ENCODE peak calls at places on chromosomes 12 and 14, in five cellular contexts. Y is Panc1, K is esophagus muscularis mucosa, L is Peyer's patch, Q is astrocyte of the cerebellum. F is an unnamed sample.

GRCh38 chr12:128338344-128338743 is 71.4 kb downstream of the TMEM132C start:
- DNase-seq in Q (no peak), K (no peak), Y (no peak), L (no peak), F (no peak)

GRCh38 chr12:20507061-20507460 is 138.7 kb downstream of the PDE3A start:
- DNase-seq in Q (no peak), Y (no peak), L (no peak), K (no peak), F (no peak)

GRCh38 chr12:49903700-49904423 is at the start of gene FAIM2:
- DNase-seq in Q (no peak), Y (no peak), K (no peak), L (no peak), F (peak; percentile 85)

GRCh38 chr12:25253371-25254068 is 2.8 kb upstream of the KRAS start:
- DNase-seq in Q (no peak), L (no peak), Y (no peak), K (no peak), F (no peak)

GRCh38 chr12:106883421-106883820 is 72.3 kb upstream of the TMEM263 start:
- DNase-seq in K (no peak), Q (peak; percentile 5), Y (no peak), L (no peak), F (peak; percentile 42)

GRCh38 chr14:92578511-92578910 is 64.9 kb downstream of the RIN3 start:
- DNase-seq in L (no peak), Q (no peak), K (no peak), Y (no peak), F (peak; percentile 22)

GRCh38 chr14:39267592-39268112 is 33.9 kb downstream of the MIA2 start:
- DNase-seq in Y (no peak), Q (no peak), K (no peak), L (no peak), F (no peak)

GRCh38 chr14:23627961-23628360 is 8.2 kb upstream of the DHRS2 start:
- DNase-seq in K (no peak), L (no peak), Q (no peak), Y (no peak), F (no peak)

GRCh38 chr12:50055831-50056628 is 1.4 kb upstream of the ASIC1 start:
- DNase-seq in L (peak; percentile 67), Q (no peak), Y (no peak), K (no peak), F (peak; percentile 48)

GRCh38 chr12:1840981-1841425 is 20.6 kb downstream of the LRTM2 start:
- DNase-seq in K (no peak), Y (no peak), L (no peak), Q (no peak), F (no peak)

GRCh38 chr12:51322452-51322851 is 1.5 kb downstream of the BIN2 start:
- DNase-seq in L (no peak), Q (no peak), Y (no peak), K (no peak), F (no peak)

GRCh38 chr12:91185437-91185836 is 2.8 kb upstream of the DCN start:
- DNase-seq in K (no peak), Q (no peak), L (no peak), Y (no peak), F (no peak)

GRCh38 chr14:67941456-67942018 is 122.0 kb downstream of the RAD51B start:
- DNase-seq in Q (peak; percentile 22), Y (no peak), K (no peak), L (no peak), F (peak; percentile 63)

GRCh38 chr12:57242691-57243454 is 8.1 kb downstream of the STAC3 start:
- DNase-seq in K (no peak), Q (no peak), L (peak; percentile 76), Y (no peak), F (peak; percentile 52)
- H3K4me3 ChIP-seq in K (peak overlapping the region; percentile 37), Q (peak overlapping the region; percentile 30), L (peak overlapping the region; percentile 2), Y (peak overlapping the region; percentile 56), F (peak overlapping the region; percentile 40)

GRCh38 chr14:70045296-70045695 is 143.5 kb downstream of the SLC8A3 start:
- DNase-seq in L (no peak), Q (no peak), K (no peak), Y (no peak), F (no peak)

GRCh38 chr14:70045715-70046535 is 142.8 kb downstream of the SLC8A3 start:
- DNase-seq in L (peak; percentile 80), Q (no peak), Y (no peak), K (no peak), F (peak; percentile 62)

GRCh38 chr14:70047598-70048312 is 141.0 kb downstream of the SLC8A3 start:
- DNase-seq in Y (no peak), Q (no peak), K (no peak), L (no peak), F (no peak)

GRCh38 chr14:70052990-70053389 is 135.8 kb downstream of the SLC8A3 start:
- DNase-seq in Q (peak; percentile 22), K (no peak), L (no peak), Y (no peak), F (peak; percentile 52)

GRCh38 chr14:70048313-70048654 is 140.5 kb downstream of the SLC8A3 start:
- DNase-seq in K (no peak), Q (no peak), L (no peak), Y (no peak), F (no peak)
- TF ChIP-seq CTCF in K (no peak), Q (no peak), L (no peak), Y (no peak), F (no peak)

GRCh38 chr14:102870994-102871831 is 51.2 kb upstream of the AMN start:
- DNase-seq in K (no peak), Y (no peak), L (no peak), Q (no peak), F (no peak)
- H3K4me3 ChIP-seq in K (no peak overlapping the region), Y (no peak overlapping the region), L (no peak overlapping the region), Q (no peak overlapping the region), F (no peak overlapping the region)

GRCh38 chr14:34912182-34912581 is 37.0 kb upstream of the BAZ1A start:
- DNase-seq in Q (no peak), L (no peak), K (no peak), Y (no peak), F (no peak)
- TF ChIP-seq CTCF in Q (no peak), L (no peak), K (no peak), Y (no peak), F (peak; percentile 8)

GRCh38 chr12:7609480-7609879 is 56.2 kb downstream of the APOBEC1 start:
- DNase-seq in K (no peak), Y (no peak), Q (no peak), L (no peak), F (peak; percentile 1)
- H3K4me3 ChIP-seq in K (no peak overlapping the region), Y (no peak overlapping the region), Q (no peak overlapping the region), L (no peak overlapping the region), F (no peak overlapping the region)

GRCh38 chr14:103333754-103334643 is at the start of gene EIF5:
- DNase-seq in Q (peak; percentile 97), K (peak; percentile 100), Y (peak; percentile 81), L (peak; percentile 99), F (peak; percentile 99)
- TF ChIP-seq CTCF in Q (no peak), K (peak; percentile 41), Y (no peak), L (peak; percentile 79), F (no peak)

DNA sequence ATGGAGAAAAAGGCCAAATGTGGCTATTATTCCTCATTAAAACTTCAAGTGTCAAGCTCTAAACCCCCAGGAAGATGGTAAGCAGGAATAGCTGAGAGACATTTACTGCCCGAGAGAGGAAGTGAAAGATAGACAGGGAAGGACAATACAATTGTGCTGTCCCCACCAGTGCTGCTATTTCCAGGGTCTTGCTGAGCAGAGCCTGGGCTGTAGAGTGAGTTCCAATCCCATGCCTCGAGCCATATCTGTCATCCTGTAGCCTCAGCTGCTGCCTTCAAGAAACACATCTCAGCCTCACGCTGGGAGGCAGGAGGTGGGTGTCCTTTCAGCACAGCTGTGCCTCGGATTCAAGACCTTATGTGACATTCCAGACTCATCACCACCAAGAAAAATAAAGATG is 114.0 kb downstream of the RPAP3 start:
- DNase-seq in K (no peak), L (no peak), Q (no peak), Y (no peak), F (no peak)
- H3K4me3 ChIP-seq in K (no peak overlapping the region), L (no peak overlapping the region), Q (no peak overlapping the region), Y (no peak overlapping the region), F (no peak overlapping the region)